ENCODE peak calls at places on chromosome 17, in eight cellular contexts. Y, W, O, I, T, E, R and J are unnamed samples.

GRCh38 chr17:13265306-13265705 is 247.5 kb upstream of the ELAC2 start:
- DNase-seq in T (no peak), Y (no peak), E (no peak), O (peak), R (no peak), W (no peak), I (no peak), J (no peak)

GRCh38 chr17:30495586-30495985 is 18.4 kb downstream of the GOSR1 start:
- DNase-seq in T (no peak), I (no peak), E (no peak), W (no peak), O (no peak), Y (no peak), R (no peak), J (no peak)

GRCh38 chr17:12992676-12993075 is 25.2 kb downstream of the ELAC2 start:
- DNase-seq in Y (no peak), W (no peak), R (no peak), T (no peak), E (no peak), I (no peak), O (no peak), J (peak)

GRCh38 chr17:72342061-72342460 is 221.2 kb downstream of the SOX9 start:
- DNase-seq in R (no peak), I (no peak), Y (no peak), E (no peak), T (no peak), O (no peak), W (no peak), J (no peak)

GRCh38 chr17:71936977-71937376 is 183.8 kb upstream of the SOX9 start:
- DNase-seq in W (no peak), Y (no peak), I (no peak), E (no peak), T (no peak), O (no peak), R (no peak), J (no peak)

GRCh38 chr17:51947160-51947559 is 211.4 kb downstream of the CA10 start:
- DNase-seq in R (no peak), Y (no peak), I (no peak), T (no peak), O (no peak), W (no peak), E (no peak), J (no peak)

GRCh38 chr17:12457493-12457892 is 208.2 kb upstream of the MYOCD start:
- DNase-seq in R (no peak), T (no peak), E (no peak), I (no peak), O (no peak), Y (no peak), W (no peak), J (no peak)

GRCh38 chr17:44353656-44354331 is 8.7 kb downstream of the GRN start:
- DNase-seq in Y (peak), O (no peak), W (peak), R (peak), T (peak), I (no peak), E (no peak), J (peak)

GRCh38 chr17:4362141-4362540 is 4.3 kb downstream of the UBE2G1 start:
- DNase-seq in Y (no peak), R (no peak), W (no peak), E (no peak), T (no peak), O (no peak), I (no peak), J (no peak)

GRCh38 chr17:6548034-6548433 is 8.3 kb downstream of the PITPNM3 start:
- DNase-seq in E (no peak), W (no peak), I (no peak), T (no peak), R (no peak), Y (no peak), O (no peak), J (no peak)

GRCh38 chr17:79338589-79338988 is 264.0 kb downstream of the ENGASE start:
- DNase-seq in I (no peak), O (no peak), Y (peak), W (no peak), R (no peak), T (no peak), E (no peak), J (no peak)

GRCh38 chr17:41907633-41908539 is 10.9 kb downstream of the ACLY start:
- DNase-seq in R (no peak), T (peak), I (no peak), W (no peak), O (no peak), Y (no peak), E (no peak), J (no peak)

GRCh38 chr17:65694601-65695000 is 133.2 kb upstream of the AXIN2 start:
- DNase-seq in R (no peak), I (no peak), E (no peak), W (no peak), O (no peak), T (no peak), Y (no peak), J (no peak)

GRCh38 chr17:83079766-83080616 is 582 bp downstream of the METRNL start:
- DNase-seq in W (no peak), T (no peak), O (no peak), E (peak), I (no peak), Y (peak), R (no peak), J (no peak)

GRCh38 chr17:76054112-76054476 is 18.2 kb downstream of the SRP68 start:
- DNase-seq in Y (peak), R (no peak), I (no peak), O (no peak), T (no peak), E (no peak), W (no peak), J (no peak)

GRCh38 chr17:74601944-74602572 is 10.0 kb upstream of the CD300LD start:
- DNase-seq in E (peak), R (no peak), T (peak), W (no peak), O (no peak), Y (peak), I (no peak), J (no peak)

GRCh38 chr17:3557768-3558583 is at the start of gene TRPV3:
- DNase-seq in E (no peak), Y (peak), R (no peak), T (no peak), W (peak), I (peak), O (no peak), J (peak)

GRCh38 chr17:79024901-79025737 is 1.1 kb downstream of the C1QTNF1 start:
- DNase-seq in W (no peak), O (no peak), I (no peak), T (no peak), E (no peak), R (no peak), Y (peak), J (no peak)

GRCh38 chr17:2704890-2705248 is 6.7 kb downstream of the CLUH start:
- DNase-seq in Y (no peak), O (no peak), I (no peak), T (no peak), R (no peak), W (no peak), E (no peak), J (no peak)

GRCh38 chr17:50425682-50426471 is at the start of gene ACSF2:
- DNase-seq in O (no peak), R (peak), E (peak), T (peak), Y (peak), I (no peak), W (peak), J (peak)

GRCh38 chr17:40457369-40457768 is 14.1 kb downstream of the IGFBP4 start:
- DNase-seq in T (no peak), I (no peak), R (no peak), O (no peak), W (no peak), E (no peak), Y (no peak), J (no peak)

GRCh38 chr17:21039839-21040575 is 2.8 kb downstream of the USP22 start:
- DNase-seq in W (peak), T (no peak), I (no peak), Y (peak), O (no peak), R (no peak), E (peak), J (peak)